ENCODE peak calls at places on chromosomes 4 and X, in six cellular contexts. Z, U, Q, T, L and V are unnamed samples.

GRCh38 chr4:26576171-26576829 is 7.6 kb upstream of the TBC1D19 start:
- DNase-seq in Z (no peak), U (peak), Q (no peak), T (peak), L (no peak), V (peak)

GRCh38 chr4:137685357-137685756 is 153.1 kb upstream of the PCDH18 start:
- DNase-seq in Z (no peak), U (peak), Q (no peak), T (no peak), L (no peak), V (no peak)

GRCh38 chr4:18938343-18939109 is 917.0 kb upstream of the LCORL start:
- DNase-seq in Z (no peak), U (no peak), Q (no peak), T (no peak), L (no peak), V (no peak)

GRCh38 chr4:183362916-183363542 is 40.8 kb upstream of the CLDN24 start:
- DNase-seq in Z (no peak), U (peak), Q (no peak), T (no peak), L (no peak), V (peak)

GRCh38 chrX:52341493-52341892 is 27.3 kb upstream of the XAGE2 start:
- DNase-seq in Z (no peak), U (no peak), Q (no peak), T (no peak), L (no peak), V (no peak)

GRCh38 chr4:46818604-46819003 is 90.4 kb downstream of the COX7B2 start:
- DNase-seq in Z (no peak), U (no peak), Q (no peak), T (no peak), L (no peak), V (no peak)

GRCh38 chrX:96752776-96753175 is 68.1 kb downstream of the DIAPH2 start:
- DNase-seq in Z (no peak), U (no peak), Q (no peak), T (peak), L (no peak), V (no peak)

GRCh38 chrX:16617382-16617781 is 32.6 kb upstream of the S100G start:
- DNase-seq in Z (no peak), U (no peak), Q (no peak), T (no peak), L (no peak), V (no peak)

GRCh38 chrX:100830547-100830946 is 10.4 kb downstream of the CSTF2 start:
- DNase-seq in Z (no peak), U (no peak), Q (no peak), T (no peak), L (no peak), V (no peak)

GRCh38 chr4:77852892-77853495 is 9.6 kb upstream of the MRPL1 start:
- DNase-seq in Z (no peak), U (no peak), Q (no peak), T (no peak), L (no peak), V (no peak)

GRCh38 chr4:127309360-127310095 is 323.2 kb upstream of the INTU start:
- DNase-seq in Z (no peak), U (peak), Q (no peak), T (no peak), L (no peak), V (peak)

DNA sequence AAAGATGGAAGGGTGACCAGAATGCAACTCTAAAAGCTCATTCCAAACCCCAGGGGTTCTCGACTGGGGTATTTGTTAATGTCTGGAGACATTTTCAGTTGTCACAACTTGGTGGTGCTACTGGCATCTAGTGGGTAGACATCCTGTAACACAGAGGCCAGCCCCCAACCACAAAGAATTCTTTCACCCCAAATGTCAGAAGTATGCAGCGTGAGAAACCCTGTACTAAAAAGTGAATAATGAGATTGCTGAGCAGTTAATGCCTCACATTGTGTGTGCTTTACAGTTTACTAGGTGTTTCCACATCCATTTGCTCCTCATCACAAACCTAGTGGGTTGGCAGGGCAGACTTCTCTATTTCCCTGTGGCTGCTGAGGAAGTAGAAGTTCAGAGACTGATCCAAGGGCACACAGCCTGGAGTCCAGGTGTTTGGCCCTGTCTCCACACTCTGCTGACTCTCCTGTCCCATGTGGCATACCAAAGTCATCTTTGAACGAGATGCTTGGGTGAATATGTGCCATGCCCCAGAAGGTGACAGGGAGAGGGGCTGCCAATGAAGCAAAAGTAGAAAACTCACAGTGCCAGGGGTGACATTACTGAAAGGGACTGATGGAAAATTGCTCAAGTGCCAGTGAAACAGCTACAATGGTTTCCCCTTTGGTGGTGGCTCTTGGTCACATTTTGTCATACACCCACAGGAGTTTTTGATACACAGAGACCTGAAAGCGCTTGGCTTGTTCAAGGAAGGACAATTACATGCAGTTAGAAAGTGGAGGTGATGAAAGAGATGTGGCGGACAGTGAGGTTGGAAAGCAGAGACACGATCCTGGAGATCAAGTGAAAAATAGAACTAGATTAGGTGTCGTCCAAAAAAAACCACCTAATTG is 10.1 kb upstream of the TMEM154 start:
- DNase-seq in Z (no peak), U (no peak), Q (no peak), T (no peak), L (no peak), V (no peak)
- H2BK5ac ChIP-seq in Z (no peak), U (no peak), Q (no peak), T (no peak), L (no peak), V (no peak)

GRCh38 chrX:154029439-154029838 is 9.7 kb upstream of the IRAK1 start:
- DNase-seq in Z (no peak), U (no peak), Q (no peak), T (no peak), L (no peak), V (no peak)

GRCh38 chrX:154032653-154033052 is 13.0 kb upstream of the IRAK1 start:
- DNase-seq in Z (no peak), U (no peak), Q (no peak), T (no peak), L (no peak), V (no peak)

GRCh38 chrX:154032156-154032555 is 12.5 kb upstream of the IRAK1 start:
- DNase-seq in Z (no peak), U (no peak), Q (no peak), T (no peak), L (no peak), V (no peak)

GRCh38 chrX:154030266-154030665 is 10.6 kb upstream of the IRAK1 start:
- DNase-seq in Z (no peak), U (no peak), Q (no peak), T (no peak), L (no peak), V (no peak)

DNA sequence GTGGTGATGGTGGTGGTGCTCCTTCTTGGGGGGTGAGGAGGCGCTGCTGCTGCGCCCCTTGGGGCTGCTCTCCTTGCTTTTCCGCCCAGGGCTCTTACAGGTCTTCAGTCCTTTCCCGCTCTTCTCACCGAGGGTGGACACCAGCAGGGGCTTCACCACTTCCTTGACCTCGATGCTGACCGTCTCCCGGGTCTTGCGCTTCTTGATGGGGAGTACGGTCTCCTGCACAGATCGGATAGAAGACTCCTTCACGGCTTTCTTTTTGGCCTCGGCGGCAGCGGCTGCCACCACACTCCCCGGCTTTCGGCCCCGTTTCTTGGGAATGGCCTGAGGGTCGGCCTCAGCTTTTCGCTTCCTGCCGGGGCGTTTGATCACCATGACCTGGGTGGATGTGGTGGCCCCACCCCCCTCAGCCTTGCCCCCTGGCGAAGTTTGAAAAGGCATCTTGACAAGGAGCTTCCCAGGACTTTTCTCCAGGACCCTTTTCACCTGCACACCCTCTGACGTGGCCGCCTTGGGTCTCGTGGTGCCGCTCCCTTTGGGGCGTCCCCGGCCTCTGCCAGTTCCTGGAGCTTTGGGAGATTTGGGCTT is 11.1 kb upstream of the IRAK1 start:
- DNase-seq in Z (no peak), U (no peak), Q (no peak), T (no peak), L (no peak), V (no peak)
- H4K91ac ChIP-seq in Z (no peak), U (no peak), Q (no peak), T (no peak), L (no peak), V (no peak)

GRCh38 chr4:3127129-3127528 is 52.6 kb downstream of the HTT start:
- DNase-seq in Z (no peak), U (no peak), Q (no peak), T (no peak), L (no peak), V (no peak)

GRCh38 chr4:3128976-3129375 is 54.5 kb downstream of the HTT start:
- DNase-seq in Z (no peak), U (peak), Q (no peak), T (no peak), L (no peak), V (no peak)

GRCh38 chr4:3124070-3124767 is 49.7 kb downstream of the HTT start:
- DNase-seq in Z (no peak), U (no peak), Q (no peak), T (peak), L (no peak), V (peak)

GRCh38 chr4:3130826-3131225 is 56.3 kb downstream of the HTT start:
- DNase-seq in Z (no peak), U (no peak), Q (no peak), T (no peak), L (no peak), V (no peak)

DNA sequence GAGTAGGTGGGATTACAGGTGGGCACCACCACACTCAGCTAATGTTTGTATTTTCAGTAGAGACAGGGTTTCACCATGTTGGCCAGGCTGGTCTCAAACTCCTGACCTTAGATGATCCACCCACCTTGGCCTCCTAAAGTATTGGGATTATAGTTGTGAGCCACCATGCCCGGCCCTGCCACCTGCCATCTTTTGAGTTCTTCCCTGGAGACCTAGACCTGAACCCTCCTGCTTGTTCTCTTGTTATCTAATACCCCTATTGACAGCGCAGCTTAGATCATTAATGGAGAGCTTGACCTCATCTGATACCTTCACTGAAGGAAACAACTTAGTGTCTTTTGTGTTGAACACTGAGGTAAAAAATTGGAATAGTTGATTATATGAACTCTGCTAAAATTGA is 53.6 kb downstream of the HTT start:
- DNase-seq in Z (no peak), U (no peak), Q (no peak), T (no peak), L (no peak), V (no peak)
- H2AK5ac ChIP-seq in Z (no peak), U (no peak), Q (no peak), T (no peak), L (no peak), V (no peak)

GRCh38 chr4:17077105-17077504 is 178.7 kb upstream of the LDB2 start:
- DNase-seq in Z (peak), U (no peak), Q (no peak), T (no peak), L (no peak), V (no peak)
- H2BK5ac ChIP-seq in Z (no peak), U (no peak), Q (no peak), T (no peak), L (peak), V (no peak)

DNA sequence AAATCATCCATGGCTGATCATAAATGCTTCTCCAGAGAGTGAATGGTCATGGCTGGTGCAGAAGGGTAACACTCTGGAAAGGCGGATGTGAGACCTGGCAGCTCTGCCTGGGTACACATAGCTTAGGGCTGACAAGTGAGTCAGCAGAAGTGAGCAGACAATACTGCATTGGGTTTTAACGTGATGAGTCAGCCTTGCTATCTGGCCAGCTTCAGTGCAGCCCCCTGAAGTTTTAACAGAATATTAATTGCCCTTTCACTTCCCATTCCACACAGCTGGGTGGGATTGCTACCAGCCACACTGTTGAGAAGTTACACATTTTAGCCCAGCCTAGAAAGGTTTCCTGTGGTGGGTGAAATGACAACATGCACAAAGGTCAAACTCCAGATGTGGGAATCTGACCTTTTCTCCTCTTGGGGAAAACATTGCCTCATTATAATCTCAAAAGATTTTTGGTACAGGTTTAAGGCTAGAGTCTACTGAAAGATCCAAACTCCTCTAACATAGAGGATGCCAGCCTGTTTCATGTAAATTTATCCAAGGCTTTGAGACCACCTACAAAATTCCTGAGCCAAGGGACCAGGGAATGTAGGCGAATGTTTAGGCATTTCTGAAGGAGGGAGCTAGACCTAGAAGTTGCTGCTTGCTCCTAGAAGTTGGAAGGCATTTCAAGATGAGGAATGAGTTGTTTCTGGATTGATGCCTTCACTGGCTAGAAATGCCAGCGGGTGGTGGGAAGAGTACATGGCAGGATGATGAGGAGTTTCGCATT is 230.3 kb upstream of the PGRMC2 start:
- DNase-seq in Z (no peak), U (peak), Q (peak), T (peak), L (no peak), V (peak)
- H4K91ac ChIP-seq in Z (no peak), U (peak), Q (no peak), T (peak), L (no peak), V (no peak)

GRCh38 chr4:82715731-82716617 is 82.6 kb downstream of the SCD5 start:
- DNase-seq in Z (no peak), U (peak), Q (no peak), T (peak), L (no peak), V (peak)

GRCh38 chr4:82713856-82714255 is 84.7 kb downstream of the SCD5 start:
- DNase-seq in Z (no peak), U (peak), Q (no peak), T (peak), L (no peak), V (no peak)

GRCh38 chr4:82708982-82709381 is 89.6 kb downstream of the SCD5 start:
- DNase-seq in Z (no peak), U (no peak), Q (no peak), T (no peak), L (no peak), V (no peak)

GRCh38 chr4:82710202-82710929 is 88.2 kb downstream of the SCD5 start:
- DNase-seq in Z (peak), U (no peak), Q (no peak), T (no peak), L (no peak), V (no peak)

DNA sequence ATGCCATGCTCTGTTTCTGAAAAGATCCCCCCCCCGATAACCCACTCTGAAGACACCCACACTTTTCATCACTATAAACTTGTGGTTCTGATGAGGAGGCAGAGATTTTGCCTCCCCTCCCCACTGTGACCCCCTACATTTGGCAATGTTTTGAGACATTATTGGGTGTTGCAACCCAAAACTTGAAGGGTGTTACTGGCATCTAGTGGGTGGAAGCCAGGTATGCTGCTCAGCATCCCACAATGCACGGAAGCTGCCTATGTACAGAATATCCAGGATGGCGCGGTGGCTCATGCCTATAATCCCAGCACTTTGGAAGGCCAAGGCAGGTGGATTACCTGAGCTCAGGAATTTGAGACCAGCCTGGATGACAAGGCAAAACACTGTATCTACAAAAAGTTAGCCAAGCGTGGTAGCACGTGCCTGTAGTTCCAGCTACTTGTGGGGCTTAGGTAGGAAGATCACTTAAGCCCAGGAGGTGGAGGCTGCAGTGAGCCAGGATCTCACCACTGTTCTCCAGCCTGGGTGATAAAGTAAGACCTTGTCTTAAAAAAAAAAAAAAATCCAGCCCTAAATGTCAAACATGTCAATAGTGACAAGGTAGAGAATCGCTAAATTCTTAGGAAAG is 87.3 kb downstream of the SCD5 start:
- DNase-seq in Z (no peak), U (no peak), Q (no peak), T (no peak), L (no peak), V (no peak)
- H2AK5ac ChIP-seq in Z (no peak), U (no peak), Q (no peak), T (no peak), L (no peak), V (no peak)

GRCh38 chr4:87855540-87855939 is 22.8 kb downstream of the MEPE start:
- DNase-seq in Z (no peak), U (no peak), Q (no peak), T (no peak), L (no peak), V (no peak)
- H2BK5ac ChIP-seq in Z (no peak), U (no peak), Q (no peak), T (no peak), L (peak), V (no peak)